ENCODE peak calls at places on chromosomes 1 and 21, in six cellular contexts. G is psoas muscle; R is effector memory CD4-positive, alpha-beta T cell; J is Peyer's patch; H is breast epithelium; U is cardiac fibroblast. C is an unnamed sample.

GRCh38 chr21:46334351-46335140 is 10.6 kb downstream of the PCNT start:
- DNase-seq in G (no peak), R (no peak), J (no peak), H (no peak), U (no peak), C (no peak)

GRCh38 chr1:229855999-229856650 is 210.9 kb upstream of the GALNT2 start:
- DNase-seq in G (no peak), R (no peak), J (no peak), H (no peak), U (no peak), C (no peak)

GRCh38 chr1:189790335-189790734 is 687.3 kb downstream of the BRINP3 start:
- DNase-seq in G (no peak), R (no peak), J (no peak), H (no peak), U (no peak), C (no peak)

GRCh38 chr1:61115436-61115835 is 33.1 kb downstream of the NFIA start:
- DNase-seq in G (no peak), R (no peak), J (no peak), H (no peak), U (no peak), C (no peak)

GRCh38 chr1:64923294-64923718 is 43.0 kb downstream of the JAK1 start:
- DNase-seq in G (no peak), R (no peak), J (no peak), H (no peak), U (no peak), C (peak)

GRCh38 chr1:113958691-113959090 is 20.6 kb upstream of the OLFML3 start:
- DNase-seq in G (no peak), R (no peak), J (no peak), H (no peak), U (peak), C (no peak)

GRCh38 chr1:51952638-51953037 is 37.9 kb downstream of the RAB3B start:
- DNase-seq in G (no peak), R (no peak), J (no peak), H (no peak), U (no peak), C (no peak)

GRCh38 chr1:25913166-25913565 is 6.9 kb upstream of the STMN1 start:
- DNase-seq in G (no peak), R (no peak), J (no peak), H (no peak), U (no peak), C (no peak)

GRCh38 chr1:92030701-92031107 is 919 bp downstream of the EPHX4 start:
- DNase-seq in G (no peak), R (no peak), J (no peak), H (no peak), U (peak), C (peak)

GRCh38 chr1:46181343-46182260 is 5.3 kb upstream of the P3R3URF start:
- DNase-seq in G (no peak), R (no peak), J (no peak), H (no peak), U (peak), C (peak)

GRCh38 chr1:23083714-23084480 is 64.6 kb downstream of the KDM1A start:
- DNase-seq in G (peak), R (no peak), J (no peak), H (no peak), U (peak), C (no peak)

GRCh38 chr1:65066379-65066765 is 81.6 kb upstream of the AK4 start:
- DNase-seq in G (no peak), R (no peak), J (no peak), H (no peak), U (no peak), C (no peak)

GRCh38 chr1:72623299-72623708 is 341.0 kb upstream of the NEGR1 start:
- DNase-seq in G (no peak), R (no peak), J (no peak), H (no peak), U (peak), C (peak)

GRCh38 chr1:153577624-153578051 is 12.0 kb upstream of the S100A2 start:
- DNase-seq in G (no peak), R (no peak), J (no peak), H (no peak), U (no peak), C (no peak)

GRCh38 chr1:200535605-200536004 is 84.9 kb downstream of the KIF14 start:
- DNase-seq in G (no peak), R (no peak), J (no peak), H (no peak), U (no peak), C (peak)

GRCh38 chr1:210093461-210093860 is 139.1 kb upstream of the SERTAD4 start:
- DNase-seq in G (no peak), R (no peak), J (no peak), H (no peak), U (no peak), C (no peak)

GRCh38 chr21:32702702-32703101 is 25.1 kb downstream of the SYNJ1 start:
- DNase-seq in G (no peak), R (no peak), J (no peak), H (no peak), U (peak), C (no peak)

GRCh38 chr1:8118031-8118451 is 91.9 kb upstream of the ERRFI1 start:
- DNase-seq in G (no peak), R (no peak), J (no peak), H (no peak), U (no peak), C (no peak)

GRCh38 chr21:43311303-43311817 is 115.6 kb downstream of the SIK1 start:
- DNase-seq in G (no peak), R (no peak), J (peak), H (no peak), U (no peak), C (no peak)

GRCh38 chr1:206489980-206490534 is 17.3 kb upstream of the RASSF5 start:
- DNase-seq in G (peak), R (peak), J (peak), H (peak), U (peak), C (peak)

GRCh38 chr1:35085421-35085820 is 6.2 kb downstream of the ZMYM1 start:
- DNase-seq in G (no peak), R (no peak), J (no peak), H (no peak), U (no peak), C (no peak)

GRCh38 chr1:18139198-18139981 is 31.8 kb downstream of the IGSF21 start:
- DNase-seq in G (no peak), R (no peak), J (no peak), H (no peak), U (no peak), C (no peak)

GRCh38 chr1:95223110-95223509 is 10.9 kb upstream of the RWDD3 start:
- DNase-seq in G (no peak), R (no peak), J (no peak), H (no peak), U (peak), C (no peak)

GRCh38 chr1:58063095-58063494 is 483.4 kb downstream of the OMA1 start:
- DNase-seq in G (no peak), R (no peak), J (no peak), H (no peak), U (no peak), C (no peak)

GRCh38 chr21:37040212-37040611 is 32.7 kb downstream of the PIGP start:
- DNase-seq in G (no peak), R (no peak), J (no peak), H (no peak), U (no peak), C (no peak)

GRCh38 chr21:31911138-31911907 is 38.5 kb downstream of the HUNK start:
- DNase-seq in G (no peak), R (no peak), J (no peak), H (no peak), U (no peak), C (no peak)

GRCh38 chr21:28473530-28474225 is 519.0 kb downstream of the LTN1 start:
- DNase-seq in G (no peak), R (no peak), J (no peak), H (no peak), U (peak), C (no peak)

GRCh38 chr1:165443539-165444289 is 1.2 kb downstream of the RXRG start:
- DNase-seq in G (peak), R (no peak), J (no peak), H (no peak), U (no peak), C (no peak)
- H3K4me3 ChIP-seq in G (peak), R (no peak), J (no peak), H (no peak), U (no peak), C (no peak)

GRCh38 chr1:36433102-36433501 is 17.1 kb downstream of the OSCP1 start:
- DNase-seq in G (no peak), R (no peak), J (no peak), H (no peak), U (no peak), C (no peak)
- H3K4me3 ChIP-seq in G (no peak), R (no peak), J (no peak), H (no peak), U (no peak), C (no peak)

GRCh38 chr1:213986020-213986924 is 1.5 kb upstream of the PROX1 start:
- DNase-seq in G (no peak), R (no peak), J (no peak), H (no peak), U (no peak), C (no peak)

GRCh38 chr1:213987422-213987875 is 324 bp upstream of the PROX1 start:
- DNase-seq in G (no peak), R (no peak), J (no peak), H (no peak), U (no peak), C (no peak)

GRCh38 chr1:213985181-213986019 is 2.4 kb upstream of the PROX1 start:
- DNase-seq in G (no peak), R (no peak), J (no peak), H (no peak), U (no peak), C (no peak)

GRCh38 chr1:213987876-213988638 is at the start of gene PROX1:
- DNase-seq in G (peak), R (no peak), J (peak), H (peak), U (peak), C (peak)

DNA sequence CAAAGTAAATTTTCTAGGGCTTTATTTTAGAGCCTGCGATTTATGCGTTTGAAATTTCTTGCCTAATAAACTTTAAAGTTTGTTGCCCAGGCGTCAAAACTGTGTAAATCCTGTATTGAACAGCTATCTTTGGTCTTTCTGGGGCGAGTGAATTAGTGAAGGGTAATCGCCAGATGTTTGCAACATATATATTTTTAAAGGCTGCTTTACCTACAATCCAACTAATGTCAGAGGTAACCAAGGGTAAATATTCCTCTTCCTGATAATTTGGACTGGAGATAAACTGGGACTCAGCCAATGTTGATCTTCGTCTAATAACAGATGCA is 885 bp upstream of the PROX1 start:
- DNase-seq in G (no peak), R (no peak), J (no peak), H (no peak), U (no peak), C (no peak)
- H3K4me3 ChIP-seq in G (peak), R (no peak), J (peak), H (peak), U (peak), C (peak)

GRCh38 chr1:246695666-246696065 is 28.5 kb upstream of the SCCPDH start:
- DNase-seq in G (no peak), R (no peak), J (no peak), H (no peak), U (no peak), C (no peak)

GRCh38 chr1:246699095-246699735 is 25.0 kb upstream of the SCCPDH start:
- DNase-seq in G (peak), R (peak), J (peak), H (peak), U (peak), C (peak)

GRCh38 chr1:246695136-246695535 is 29.1 kb upstream of the SCCPDH start:
- DNase-seq in G (no peak), R (no peak), J (no peak), H (no peak), U (no peak), C (no peak)

GRCh38 chr1:246703581-246703980 is 20.6 kb upstream of the SCCPDH start:
- DNase-seq in G (no peak), R (no peak), J (no peak), H (peak), U (no peak), C (peak)

DNA sequence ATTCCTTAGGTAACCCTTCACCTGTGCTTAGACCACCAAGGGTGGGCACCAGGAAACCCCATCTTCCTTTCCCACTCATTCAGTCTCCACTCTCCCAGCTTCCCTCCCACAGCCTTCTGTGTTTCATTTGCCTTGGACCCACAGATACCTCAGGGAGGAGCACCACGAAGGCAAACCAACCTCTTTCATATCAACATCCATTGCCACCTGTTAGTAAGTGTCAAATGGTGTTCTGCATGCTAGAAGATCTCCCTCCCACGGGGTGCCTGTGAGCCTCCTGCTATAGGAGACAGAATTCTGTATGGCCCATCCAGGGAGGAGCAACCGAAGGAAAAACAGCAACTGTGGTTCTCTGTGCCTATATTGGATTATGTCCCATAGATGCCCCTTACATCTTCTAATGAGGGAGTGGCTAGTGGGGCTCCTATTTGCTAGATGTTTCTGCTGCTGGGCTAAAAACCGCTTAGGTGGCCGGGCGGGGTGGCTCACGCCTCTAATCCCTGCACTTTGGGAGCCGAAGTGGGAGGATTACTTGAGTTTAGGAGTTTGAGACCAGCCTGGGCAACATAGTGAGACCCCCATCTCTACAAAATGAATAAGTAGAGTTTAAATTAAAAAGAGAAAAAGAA is 25.6 kb upstream of the SCCPDH start:
- DNase-seq in G (no peak), R (no peak), J (no peak), H (no peak), U (no peak), C (no peak)
- H3K4me3 ChIP-seq in G (peak), R (peak), J (no peak), H (peak), U (peak), C (no peak)

GRCh38 chr1:218467101-218467728 is 122.1 kb downstream of the TGFB2 start:
- DNase-seq in G (no peak), R (no peak), J (no peak), H (no peak), U (no peak), C (no peak)

GRCh38 chr1:218466341-218467010 is 121.3 kb downstream of the TGFB2 start:
- DNase-seq in G (no peak), R (no peak), J (no peak), H (no peak), U (no peak), C (no peak)

GRCh38 chr1:218472885-218473284 is 127.7 kb downstream of the TGFB2 start:
- DNase-seq in G (no peak), R (no peak), J (no peak), H (no peak), U (no peak), C (no peak)

GRCh38 chr1:218464871-218465270 is 119.7 kb downstream of the TGFB2 start:
- DNase-seq in G (no peak), R (no peak), J (no peak), H (no peak), U (no peak), C (no peak)

GRCh38 chr1:218468707-218469106 is 123.6 kb downstream of the TGFB2 start:
- DNase-seq in G (no peak), R (no peak), J (no peak), H (no peak), U (no peak), C (no peak)
- H3K4me3 ChIP-seq in G (no peak), R (no peak), J (no peak), H (no peak), U (no peak), C (no peak)

DNA sequence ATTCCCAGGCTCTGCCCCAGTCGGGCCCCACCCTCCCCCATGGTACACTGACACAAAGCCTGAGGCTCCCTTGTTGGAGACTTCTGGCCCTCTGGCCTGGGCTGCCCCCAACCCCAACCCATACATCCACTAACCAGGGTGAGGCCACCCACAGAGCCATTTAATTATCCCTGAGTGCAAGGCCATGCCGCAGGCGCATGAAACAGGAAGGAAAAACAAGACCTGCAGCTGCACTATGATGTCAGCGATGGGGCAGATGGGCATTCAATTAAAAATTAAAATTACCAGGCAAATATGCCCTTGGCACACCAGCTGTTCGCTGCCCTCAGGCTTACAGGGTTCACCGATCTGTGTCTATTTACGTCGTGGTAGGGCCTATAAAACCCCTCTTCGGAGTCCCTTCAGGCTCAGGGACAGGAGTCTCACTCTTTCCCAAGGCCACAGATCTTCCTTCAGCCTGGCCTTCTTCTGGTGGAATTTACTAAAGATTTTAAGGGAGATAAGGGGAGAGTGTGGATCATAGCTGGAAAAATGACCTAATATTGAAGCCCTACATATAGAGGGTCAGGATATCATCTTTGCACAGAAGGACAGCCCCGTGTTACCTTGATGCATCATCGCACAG is 29.6 kb upstream of the RGS16 start:
- DNase-seq in G (no peak), R (no peak), J (no peak), H (no peak), U (no peak), C (no peak)
- H3K4me3 ChIP-seq in G (no peak), R (no peak), J (no peak), H (no peak), U (no peak), C (no peak)

GRCh38 chr1:24309762-24310485 is 9.2 kb upstream of the GRHL3 start:
- DNase-seq in G (no peak), R (no peak), J (no peak), H (no peak), U (no peak), C (no peak)

GRCh38 chr1:24311731-24312130 is 7.4 kb upstream of the GRHL3 start:
- DNase-seq in G (no peak), R (no peak), J (no peak), H (no peak), U (no peak), C (no peak)

GRCh38 chr1:24308365-24309015 is 10.7 kb upstream of the GRHL3 start:
- DNase-seq in G (no peak), R (no peak), J (no peak), H (no peak), U (peak), C (no peak)

GRCh38 chr1:24315391-24315790 is 3.8 kb upstream of the GRHL3 start:
- DNase-seq in G (no peak), R (no peak), J (no peak), H (no peak), U (no peak), C (no peak)

GRCh38 chr1:24311234-24311633 is 7.9 kb upstream of the GRHL3 start:
- DNase-seq in G (no peak), R (no peak), J (no peak), H (no peak), U (no peak), C (no peak)
- H3K4me3 ChIP-seq in G (no peak), R (no peak), J (no peak), H (no peak), U (no peak), C (no peak)

GRCh38 chr1:175536369-175536768 is 207.0 kb downstream of the TNR start:
- DNase-seq in G (no peak), R (no peak), J (no peak), H (no peak), U (peak), C (no peak)

GRCh38 chr1:175525222-175525621 is 218.2 kb downstream of the TNR start:
- DNase-seq in G (no peak), R (no peak), J (no peak), H (no peak), U (no peak), C (no peak)

GRCh38 chr1:175530167-175530566 is 213.2 kb downstream of the TNR start:
- DNase-seq in G (no peak), R (no peak), J (no peak), H (no peak), U (no peak), C (no peak)

GRCh38 chr1:175527773-175528172 is 215.6 kb downstream of the TNR start:
- DNase-seq in G (no peak), R (no peak), J (no peak), H (no peak), U (no peak), C (no peak)

DNA sequence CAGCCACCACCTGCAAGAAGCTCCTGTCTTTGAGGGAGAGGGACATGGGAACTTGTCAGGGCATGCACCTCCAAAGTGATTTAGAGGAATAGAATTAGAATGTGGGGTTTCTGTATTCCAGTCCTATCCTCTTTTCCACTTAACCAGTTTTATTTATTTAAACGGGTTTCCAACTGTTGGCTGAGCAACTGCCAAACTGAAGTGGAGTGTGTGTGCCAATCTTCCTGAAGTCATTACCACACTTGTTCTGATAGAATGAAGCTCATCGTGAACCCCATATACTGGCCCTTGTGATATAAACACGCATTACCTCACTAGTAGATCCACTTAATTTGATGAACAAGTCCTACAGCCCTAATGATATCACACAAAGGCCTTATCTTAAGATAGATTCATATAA is 212.4 kb downstream of the TNR start:
- DNase-seq in G (no peak), R (no peak), J (no peak), H (no peak), U (no peak), C (no peak)
- H3K4me3 ChIP-seq in G (no peak), R (no peak), J (no peak), H (no peak), U (no peak), C (no peak)

GRCh38 chr1:3152143-3152542 is 83.1 kb downstream of the PRDM16 start:
- DNase-seq in G (no peak), R (no peak), J (no peak), H (no peak), U (no peak), C (no peak)
- H3K4me3 ChIP-seq in G (no peak), R (no peak), J (no peak), H (no peak), U (no peak), C (no peak)